ENCODE peak calls at places on chromosomes 4 and X, in ten cellular contexts. B is GM12878, V is HepG2, M is stomach, K is upper lobe of left lung, N is prostate gland, G is endothelial cell of umbilical vein, U is HCT116, E is transverse colon, O is suprapubic skin. X is an unnamed sample.

GRCh38 chr4:42636591-42636990 is 20.3 kb downstream of the ATP8A1 start:
- DNase-seq in B (no peak), V (no peak), M (no peak), K (no peak), N (no peak), G (no peak), U (no peak), E (no peak), O (no peak), X (no peak)

GRCh38 chr4:1407657-1408333 is 1.6 kb upstream of the NKX1-1 start:
- DNase-seq in B (no peak), V (no peak), M (no peak), K (no peak), N (no peak), G (no peak), U (no peak), E (no peak), O (no peak), X (no peak)

GRCh38 chrX:66049056-66049455 is 9.2 kb upstream of the VSIG4 start:
- DNase-seq in B (no peak), V (no peak), M (no peak), K (no peak), N (no peak), G (no peak), U (no peak), E (no peak), O (no peak), X (no peak)

GRCh38 chr4:7763788-7764187 is 175.9 kb downstream of the AFAP1 start:
- DNase-seq in B (no peak), V (no peak), M (no peak), K (no peak), N (no peak), G (peak; percentile 21), U (no peak), E (no peak), O (no peak), X (no peak)

GRCh38 chrX:143945171-143945570 is 61.3 kb downstream of the UBE2NL start:
- DNase-seq in B (no peak), V (no peak), M (no peak), K (no peak), N (no peak), G (no peak), U (no peak), E (no peak), O (no peak), X (no peak)

GRCh38 chr4:138475116-138475515 is 233.0 kb upstream of the SLC7A11 start:
- DNase-seq in B (no peak), V (no peak), M (no peak), K (no peak), N (no peak), G (no peak), U (no peak), E (no peak), O (no peak), X (no peak)

GRCh38 chr4:75907956-75908355 is 5.7 kb upstream of the PPEF2 start:
- DNase-seq in B (no peak), V (no peak), M (no peak), K (peak; percentile 25), N (no peak), G (no peak), U (no peak), E (no peak), O (no peak), X (no peak)

GRCh38 chr4:154506253-154506652 is 14.7 kb upstream of the DCHS2 start:
- DNase-seq in B (no peak), V (peak; percentile 27), M (no peak), K (no peak), N (peak; percentile 13), G (peak; percentile 24), U (peak; percentile 13), E (no peak), O (no peak), X (no peak)

GRCh38 chr4:131419147-131419546 is 1729.9 kb upstream of the PCDH10 start:
- DNase-seq in B (no peak), V (no peak), M (no peak), K (no peak), N (no peak), G (no peak), U (no peak), E (no peak), O (no peak), X (no peak)

GRCh38 chr4:113987382-113987930 is 8.0 kb upstream of the ARSJ start:
- DNase-seq in B (no peak), V (no peak), M (no peak), K (no peak), N (no peak), G (no peak), U (no peak), E (no peak), O (no peak), X (no peak)

GRCh38 chr4:185716008-185716976 is 95.7 kb downstream of the SORBS2 start:
- DNase-seq in B (no peak), V (no peak), M (no peak), K (peak; percentile 69), N (no peak), G (no peak), U (no peak), E (no peak), O (no peak), X (no peak)

GRCh38 chr4:128288689-128289106 is 1.1 kb upstream of the PGRMC2 start:
- DNase-seq in B (peak; percentile 17), V (no peak), M (peak; percentile 34), K (peak; percentile 27), N (peak; percentile 43), G (peak; percentile 59), U (no peak), E (peak; percentile 30), O (no peak), X (no peak)

GRCh38 chrX:20224814-20225487 is 41.8 kb downstream of the RPS6KA3 start:
- DNase-seq in B (peak; percentile 35), V (no peak), M (no peak), K (no peak), N (no peak), G (no peak), U (no peak), E (no peak), O (no peak), X (no peak)

GRCh38 chr4:41957634-41958033 is 22.4 kb downstream of the TMEM33 start:
- DNase-seq in B (peak; percentile 20), V (peak; percentile 27), M (no peak), K (no peak), N (no peak), G (peak; percentile 31), U (peak; percentile 24), E (no peak), O (no peak), X (no peak)

GRCh38 chrX:39956803-39957394 is 140.9 kb downstream of the BCOR start:
- DNase-seq in B (no peak), V (peak; percentile 28), M (no peak), K (no peak), N (no peak), G (no peak), U (no peak), E (no peak), O (no peak), X (no peak)

GRCh38 chr4:26130173-26130572 is 190.6 kb upstream of the RBPJ start:
- DNase-seq in B (peak; percentile 90), V (no peak), M (no peak), K (no peak), N (no peak), G (no peak), U (no peak), E (no peak), O (no peak), X (no peak)

GRCh38 chrX:153780678-153781427 is at the start of gene SRPK3:
- DNase-seq in B (no peak), V (no peak), M (no peak), K (no peak), N (no peak), G (no peak), U (no peak), E (no peak), O (no peak), X (no peak)
- TF ChIP-seq POLR2A in B (no peak), V (no peak), M (no peak), K (no peak), N (no peak), G (no peak), U (no peak), E (no peak), O (no peak), X (no peak)

DNA sequence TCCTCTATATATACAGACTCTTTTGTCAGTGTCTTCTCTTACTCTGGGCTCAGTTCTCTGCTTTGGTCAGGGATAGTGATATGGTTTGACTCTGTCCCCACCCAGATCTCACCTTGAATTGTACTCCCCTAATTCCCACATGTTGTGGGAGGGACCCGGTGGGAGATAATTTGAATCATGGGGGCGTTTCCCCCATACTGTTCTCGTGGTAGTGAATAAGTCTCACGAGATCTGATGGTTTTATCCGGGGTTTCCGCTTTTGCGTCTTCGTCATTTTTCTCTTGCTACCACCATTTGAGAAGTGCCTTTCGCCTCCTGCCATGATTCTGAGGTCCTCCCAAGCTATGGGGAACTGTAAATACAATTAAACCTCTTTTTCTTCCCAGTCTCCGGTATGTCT is 144.4 kb downstream of the GLUD2 start:
- DNase-seq in B (no peak), V (no peak), M (no peak), K (no peak), N (no peak), G (no peak), U (no peak), E (no peak), O (no peak), X (no peak)
- TF ChIP-seq POLR2AphosphoS5 in B (no peak), V (no peak), M (no peak), K (no peak), N (no peak), G (no peak), U (no peak), E (no peak), O (no peak), X (no peak)

GRCh38 chr4:78565971-78566372 is 14.4 kb downstream of the ANXA3 start:
- DNase-seq in B (no peak), V (peak; percentile 92), M (no peak), K (no peak), N (no peak), G (peak; percentile 31), U (peak; percentile 92), E (no peak), O (no peak), X (no peak)
- H3K4me1 ChIP-seq in B (peaks cover 6% of the 10 kb centered on the region), V (peaks cover 45% of the 10 kb centered on the region), M (peaks cover 80% of the 10 kb centered on the region), K (peaks cover 26% of the 10 kb centered on the region), N (peaks cover 9% of the 10 kb centered on the region), G (peaks cover 45% of the 10 kb centered on the region), U (peaks cover 96% of the 10 kb centered on the region), E (peaks cover 25% of the 10 kb centered on the region), O (peaks cover 6% of the 10 kb centered on the region), X (peaks cover 8% of the 10 kb centered on the region)

GRCh38 chrX:49166914-49167739 is 4.6 kb downstream of the MAGIX start:
- DNase-seq in B (peak; percentile 51), V (no peak), M (peak; percentile 51), K (peak; percentile 71), N (peak; percentile 70), G (peak; percentile 58), U (no peak), E (peak; percentile 74), O (peak; percentile 83), X (no peak)
- TF ChIP-seq POLR2A in B (no peak), V (no peak), M (no peak), K (no peak), N (peak; percentile 57), G (no peak), U (peak; percentile 19), E (peak; percentile 83), O (no peak), X (no peak)

GRCh38 chr4:101126044-101126443 is 221.3 kb downstream of the PPP3CA start:
- DNase-seq in B (no peak), V (no peak), M (no peak), K (no peak), N (no peak), G (no peak), U (no peak), E (no peak), O (no peak), X (no peak)
- TF ChIP-seq POLR2AphosphoS5 in B (no peak), V (no peak), M (no peak), K (no peak), N (no peak), G (no peak), U (no peak), E (no peak), O (no peak), X (no peak)

X was measured in vagina.